ENCODE peak calls at places on chromosomes 5 and 9, in four cellular contexts. F is foreskin fibroblast, P is cardiac fibroblast, U is endodermal cell. J is an unnamed sample.

GRCh38 chr5:81077105-81077504 is 116.9 kb downstream of the RASGRF2 start:
- DNase-seq in F (no peak), P (no peak), U (no peak), J (no peak)

GRCh38 chr5:63127054-63127453 is 548.4 kb downstream of the LRRC70 start:
- DNase-seq in F (no peak), P (peak), U (no peak), J (peak)

GRCh38 chr9:14238044-14238443 is 75.9 kb downstream of the NFIB start:
- DNase-seq in F (no peak), P (no peak), U (no peak), J (peak)

GRCh38 chr9:116279230-116279629 is 125.6 kb downstream of the PAPPA start:
- DNase-seq in F (no peak), P (peak), U (peak), J (peak)

GRCh38 chr5:132754947-132755346 is 7.7 kb downstream of the CCNI2 start:
- DNase-seq in F (no peak), P (peak), U (peak), J (peak)

GRCh38 chr5:130198927-130199326 is 294.7 kb downstream of the CHSY3 start:
- DNase-seq in F (no peak), P (peak), U (peak), J (peak)

GRCh38 chr9:94937214-94937903 is 210.9 kb downstream of the AOPEP start:
- DNase-seq in F (peak), P (peak), U (no peak), J (peak)

GRCh38 chr5:77991084-77991483 is 214.9 kb upstream of the TBCA start:
- DNase-seq in F (no peak), P (no peak), U (peak), J (no peak)

GRCh38 chr9:78930281-78930680 is 633.4 kb downstream of the PSAT1 start:
- DNase-seq in F (no peak), P (no peak), U (no peak), J (no peak)

GRCh38 chr9:107523539-107523938 is 34.0 kb upstream of the KLF4 start:
- DNase-seq in F (no peak), P (no peak), U (no peak), J (no peak)

GRCh38 chr9:99259231-99259918 is 37.3 kb downstream of the SEC61B start:
- DNase-seq in F (peak), P (peak), U (peak), J (peak)

GRCh38 chr5:132228241-132229035 is 785 bp upstream of the P4HA2 start:
- DNase-seq in F (no peak), P (no peak), U (peak), J (no peak)

GRCh38 chr5:56569576-56569975 is 245.8 kb upstream of the MAP3K1 start:
- DNase-seq in F (no peak), P (peak), U (no peak), J (peak)

GRCh38 chr9:3682186-3682585 is 156.4 kb upstream of the RFX3 start:
- DNase-seq in F (no peak), P (no peak), U (no peak), J (no peak)

GRCh38 chr5:113204525-113205161 is 228.0 kb downstream of the DCP2 start:
- DNase-seq in F (peak), P (peak), U (peak), J (peak)

GRCh38 chr9:114894801-114895433 is 35.5 kb downstream of the TNFSF8 start:
- DNase-seq in F (peak), P (peak), U (peak), J (peak)

GRCh38 chr9:76394896-76395244 is 644 bp upstream of the RFK start:
- DNase-seq in F (no peak), P (peak), U (peak), J (no peak)

GRCh38 chr9:128203842-128204551 is 818 bp downstream of the DNM1 start:
- DNase-seq in F (no peak), P (peak), U (peak), J (no peak)

GRCh38 chr5:78633710-78634109 is 14.9 kb downstream of the LHFPL2 start:
- DNase-seq in F (peak), P (no peak), U (no peak), J (peak)

GRCh38 chr9:72665421-72665820 is 144.0 kb downstream of the TMC1 start:
- DNase-seq in F (peak), P (peak), U (no peak), J (peak)

GRCh38 chr5:31824886-31825774 is 186.2 kb downstream of the PDZD2 start:
- DNase-seq in F (peak), P (peak), U (peak), J (peak)

GRCh38 chr5:73955447-73955846 is 329.5 kb downstream of the ARHGEF28 start:
- DNase-seq in F (no peak), P (no peak), U (no peak), J (no peak)

GRCh38 chr5:107455111-107455544 is 215.6 kb downstream of the EFNA5 start:
- DNase-seq in F (peak), P (peak), U (no peak), J (peak)

GRCh38 chr5:78899922-78900362 is 85.2 kb downstream of the ARSB start:
- DNase-seq in F (peak), P (peak), U (peak), J (peak)

GRCh38 chr9:124436320-124436719 is 13.9 kb upstream of the ADGRD2 start:
- DNase-seq in F (no peak), P (no peak), U (no peak), J (no peak)

DNA sequence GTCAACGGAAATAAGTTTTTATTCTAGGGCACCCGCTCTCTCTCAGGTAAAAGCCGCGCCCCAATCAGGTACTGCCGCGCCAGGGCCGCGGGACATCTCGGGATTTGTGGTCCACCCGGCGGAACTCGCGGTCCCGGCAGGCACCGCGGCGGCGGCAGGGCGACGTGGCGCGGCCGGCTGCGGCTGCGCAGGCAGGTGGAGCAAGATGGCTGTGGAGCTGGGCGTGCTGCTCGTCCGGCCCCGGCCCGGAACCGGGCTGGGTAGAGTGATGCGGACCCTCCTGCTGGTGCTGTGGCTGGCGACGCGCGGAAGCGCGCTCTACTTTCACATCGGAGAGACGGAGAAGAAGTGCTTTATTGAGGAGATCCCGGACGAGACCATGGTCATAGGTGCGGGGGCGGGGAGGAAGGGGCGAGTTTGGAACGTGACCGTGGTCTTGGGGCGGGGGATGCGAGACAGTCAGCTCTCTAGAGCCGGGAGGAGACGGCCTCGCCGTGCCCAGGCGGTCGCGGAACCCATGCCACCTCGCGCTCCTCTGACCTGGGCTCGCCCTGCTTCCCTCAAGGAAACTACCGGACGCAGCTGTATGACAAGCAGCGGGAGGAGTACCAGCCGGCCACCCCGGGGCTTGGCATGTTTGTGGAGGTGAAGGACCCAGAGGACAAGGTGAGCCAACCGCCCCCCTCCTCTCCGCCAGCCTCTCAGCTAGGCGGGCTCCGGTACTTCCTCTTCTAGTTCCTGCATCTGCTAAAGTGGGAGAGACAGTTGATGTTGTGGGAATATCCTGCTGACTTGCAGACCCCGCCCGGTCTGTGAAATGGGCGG is at the start of gene TMED9:
- DNase-seq in F (peak), P (peak), U (peak), J (peak)
- TF ChIP-seq CTCF in F (no peak), P (no peak), U (no peak), J (no peak)

GRCh38 chr9:23851024-23851629 is 25.1 kb upstream of the ELAVL2 start:
- DNase-seq in F (no peak), P (no peak), U (peak), J (no peak)

GRCh38 chr9:23849379-23849778 is 23.3 kb upstream of the ELAVL2 start:
- DNase-seq in F (no peak), P (no peak), U (peak), J (no peak)

GRCh38 chr9:23855885-23856284 is 29.8 kb upstream of the ELAVL2 start:
- DNase-seq in F (no peak), P (no peak), U (no peak), J (no peak)

DNA sequence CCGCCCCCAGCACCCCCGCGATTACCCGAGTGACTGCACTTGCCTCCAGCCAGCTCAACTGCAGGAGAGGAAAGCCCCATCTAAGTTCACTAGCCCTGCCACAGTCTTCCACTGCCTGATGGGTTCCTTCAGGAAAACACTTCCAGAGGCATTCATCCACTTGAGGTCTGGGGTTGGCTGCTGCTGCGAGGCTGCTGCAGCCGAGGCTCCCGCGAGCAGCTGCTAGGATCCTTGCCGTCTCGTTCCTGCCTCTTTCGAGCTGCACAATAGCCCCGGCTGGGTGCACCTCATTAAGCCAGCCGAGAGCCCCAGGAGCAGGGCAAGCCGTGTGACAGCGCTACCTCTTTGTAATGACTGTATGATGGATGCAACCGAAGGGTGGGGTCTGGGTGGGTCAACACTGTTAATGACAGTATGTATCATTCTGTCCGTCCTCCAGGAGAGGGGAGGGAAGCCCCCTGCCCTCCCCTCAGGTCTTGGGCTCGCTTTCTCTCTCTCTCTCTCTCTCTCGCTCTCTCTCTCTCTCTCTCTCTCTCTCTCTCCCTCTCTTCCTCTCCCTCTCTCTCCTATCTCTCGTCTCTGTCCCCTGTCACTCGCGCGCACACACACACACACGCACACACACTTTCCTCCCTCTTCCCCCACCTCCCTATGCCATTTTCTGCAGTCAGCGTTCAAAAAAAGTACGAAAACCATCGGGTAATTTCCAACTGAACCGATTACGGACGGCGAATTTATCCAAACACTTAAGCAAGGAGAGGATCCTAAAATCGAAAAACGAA is 24.4 kb upstream of the ELAVL2 start:
- DNase-seq in F (no peak), P (no peak), U (peak), J (no peak)
- H3K4me3 ChIP-seq in F (no peak), P (no peak), U (peak), J (no peak)

GRCh38 chr5:174399411-174399810 is 325.0 kb upstream of the MSX2 start:
- DNase-seq in F (no peak), P (no peak), U (no peak), J (no peak)

GRCh38 chr5:174398171-174398570 is 326.2 kb upstream of the MSX2 start:
- DNase-seq in F (no peak), P (no peak), U (no peak), J (no peak)

GRCh38 chr5:174404848-174405247 is 319.5 kb upstream of the MSX2 start:
- DNase-seq in F (no peak), P (no peak), U (no peak), J (no peak)

GRCh38 chr5:174401793-174402192 is 322.6 kb upstream of the MSX2 start:
- DNase-seq in F (no peak), P (no peak), U (no peak), J (no peak)

GRCh38 chr5:174402224-174402812 is 322.1 kb upstream of the MSX2 start:
- DNase-seq in F (no peak), P (no peak), U (no peak), J (peak)
- TF ChIP-seq CTCF in F (no peak), P (no peak), U (peak), J (peak)

GRCh38 chr5:139796061-139796806 is 626 bp downstream of the PSD2 start:
- DNase-seq in F (no peak), P (no peak), U (peak), J (no peak)
- H3K4me3 ChIP-seq in F (no peak), P (no peak), U (no peak), J (no peak)

GRCh38 chr9:137095664-137096517 is 9.1 kb downstream of the MAN1B1 start:
- DNase-seq in F (no peak), P (no peak), U (no peak), J (no peak)
- TF ChIP-seq CTCF in F (no peak), P (no peak), U (no peak), J (no peak)

DNA sequence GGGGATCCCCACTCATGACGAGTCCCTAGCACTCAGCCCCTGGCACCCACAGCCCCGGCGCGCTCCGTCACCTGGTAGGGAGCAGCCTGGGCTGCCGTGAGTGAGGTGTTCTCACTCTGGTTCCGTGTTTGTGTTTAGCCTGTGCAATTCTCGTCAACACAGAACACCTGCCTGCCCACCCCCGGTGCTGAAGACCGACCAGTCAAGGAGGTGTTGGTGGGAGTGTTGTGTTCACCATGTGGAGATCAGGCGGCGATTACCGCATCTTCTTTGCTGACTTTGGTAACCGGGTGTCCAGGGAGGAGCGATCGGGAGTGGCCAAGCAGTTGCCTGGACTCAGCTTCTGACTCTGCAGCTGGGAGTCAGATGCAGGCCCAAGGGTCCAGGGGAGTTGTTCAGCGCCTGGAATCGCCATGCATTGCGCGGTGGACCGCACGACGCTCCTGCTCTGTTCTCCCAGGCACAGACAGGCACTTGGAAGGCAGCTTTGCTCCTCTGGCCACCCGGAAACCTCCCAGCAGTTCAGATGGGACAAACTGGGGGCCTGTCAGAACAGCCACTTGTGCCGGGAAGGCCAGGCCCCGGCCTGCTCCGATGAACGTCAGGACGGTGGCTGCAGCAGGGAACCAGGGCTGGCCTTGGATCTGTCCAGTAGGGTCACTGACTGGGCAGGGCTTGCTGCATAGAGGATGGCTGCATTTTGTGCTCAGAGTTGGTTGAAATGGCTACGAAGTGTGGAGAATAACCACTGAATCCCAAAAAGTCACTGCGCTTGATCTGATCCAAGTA is 28.2 kb downstream of the EXOC3 start:
- DNase-seq in F (no peak), P (no peak), U (peak), J (no peak)
- H3K4me3 ChIP-seq in F (no peak), P (no peak), U (no peak), J (no peak)

GRCh38 chr9:137878146-137878941 is 762 bp downstream of the CACNA1B start:
- DNase-seq in F (no peak), P (peak), U (peak), J (peak)
- TF ChIP-seq CTCF in F (no peak), P (no peak), U (peak), J (no peak)

GRCh38 chr5:134120386-134121138 is 6.1 kb downstream of the TCF7 start:
- DNase-seq in F (no peak), P (no peak), U (no peak), J (no peak)

GRCh38 chr5:134122530-134122929 is 8.0 kb downstream of the TCF7 start:
- DNase-seq in F (no peak), P (no peak), U (no peak), J (no peak)

GRCh38 chr5:134118212-134118611 is 3.7 kb downstream of the TCF7 start:
- DNase-seq in F (no peak), P (no peak), U (no peak), J (no peak)

GRCh38 chr5:134116789-134117761 is 2.6 kb downstream of the TCF7 start:
- DNase-seq in F (no peak), P (no peak), U (no peak), J (no peak)

DNA sequence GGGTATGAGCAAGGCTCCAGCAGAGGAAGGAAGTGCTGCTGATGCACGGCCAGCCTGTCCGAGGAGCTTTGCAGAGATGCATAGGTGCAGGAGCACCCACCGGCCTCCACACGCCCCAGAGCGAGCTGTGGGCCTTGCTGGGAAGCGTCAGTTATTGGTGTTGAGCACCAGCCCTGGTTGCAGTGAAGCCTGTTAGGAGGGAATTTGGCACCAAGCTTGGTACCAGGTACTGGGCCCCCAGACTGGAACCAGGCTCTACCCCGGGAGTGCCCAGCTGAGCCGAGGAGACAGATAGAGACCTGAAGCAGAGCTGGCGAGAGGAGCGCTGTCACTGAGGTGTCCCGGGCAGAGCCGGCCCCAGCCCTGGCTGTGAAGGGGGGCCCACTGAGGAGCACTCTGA is 5.2 kb downstream of the TCF7 start:
- DNase-seq in F (no peak), P (no peak), U (no peak), J (no peak)
- H3K4me3 ChIP-seq in F (no peak), P (no peak), U (no peak), J (no peak)

GRCh38 chr5:137695651-137696428 is 40.0 kb downstream of the KLHL3 start:
- DNase-seq in F (no peak), P (peak), U (no peak), J (no peak)
- TF ChIP-seq CTCF in F (no peak), P (no peak), U (peak), J (peak)